ENCODE peak calls at places on chromosomes 7 and 10, in ten cellular contexts. F is glomerular endothelial cell; R is NT2/D1; K is ELR; S is left colon; B is activated CD8-positive, alpha-beta T cell treated with anti-CD3 and anti-CD28 coated beads, Interleukin-2, amount 10 ng/mL, durations not matched to agents 7 days and 5 days; I is activated CD4-positive, alpha-beta memory T cell treated with anti-CD3 and anti-CD28 coated beads for 36 hours; O is mucosa of descending colon; G is NCI-H1417 treated with DMSO at 0.1 percent for 48 hours; P is HEK293T. Q is an unnamed sample.

GRCh38 chr10:118447478-118447877 is 105.4 kb upstream of the FAM204A start:
- DNase-seq in F (no peak), R (no peak), K (peak; percentile 42), S (peak; percentile 72), B (no peak), I (no peak), O (peak; percentile 61), G (no peak), P (no peak), Q (no peak)

GRCh38 chr7:30543815-30544525 is 39.3 kb upstream of the GGCT start:
- DNase-seq in F (no peak), R (no peak), K (peak; percentile 38), S (no peak), B (no peak), I (no peak), O (no peak), G (no peak), P (no peak), Q (no peak)

GRCh38 chr7:587769-588168 is 68.1 kb upstream of the PDGFA start:
- DNase-seq in F (no peak), R (no peak), K (no peak), S (no peak), B (no peak), I (no peak), O (no peak), G (no peak), P (no peak), Q (no peak)

GRCh38 chr10:79473511-79474095 is 28.2 kb upstream of the ZCCHC24 start:
- DNase-seq in F (no peak), R (no peak), K (no peak), S (no peak), B (no peak), I (no peak), O (no peak), G (no peak), P (no peak), Q (no peak)

GRCh38 chr7:112707655-112708054 is 82.5 kb downstream of the TMEM168 start:
- DNase-seq in F (no peak), R (no peak), K (no peak), S (no peak), B (no peak), I (no peak), O (no peak), G (peak; percentile 23), P (no peak), Q (no peak)

GRCh38 chr7:73939528-73939927 is 78.6 kb downstream of the TMEM270 start:
- DNase-seq in F (no peak), R (no peak), K (no peak), S (no peak), B (no peak), I (no peak), O (no peak), G (no peak), P (no peak), Q (no peak)

GRCh38 chr10:24900888-24901685 is 51.3 kb downstream of the PRTFDC1 start:
- DNase-seq in F (no peak), R (no peak), K (no peak), S (no peak), B (no peak), I (no peak), O (no peak), G (no peak), P (no peak), Q (no peak)

GRCh38 chr10:70748801-70749573 is 36.2 kb downstream of the TBATA start:
- DNase-seq in F (no peak), R (no peak), K (no peak), S (no peak), B (no peak), I (no peak), O (no peak), G (no peak), P (no peak), Q (no peak)

GRCh38 chr7:3979956-3980643 is 679.0 kb downstream of the SDK1 start:
- DNase-seq in F (no peak), R (peak; percentile 50), K (peak; percentile 7), S (no peak), B (no peak), I (no peak), O (no peak), G (no peak), P (no peak), Q (no peak)

GRCh38 chr10:21517134-21517982 is 8.1 kb downstream of the SKIDA1 start:
- DNase-seq in F (no peak), R (no peak), K (peak; percentile 68), S (peak; percentile 43), B (peak; percentile 33), I (peak; percentile 39), O (peak; percentile 28), G (no peak), P (peak; percentile 63), Q (no peak)

GRCh38 chr10:78540355-78541076 is 506.9 kb downstream of the RPS24 start:
- DNase-seq in F (no peak), R (no peak), K (peak; percentile 4), S (no peak), B (no peak), I (no peak), O (no peak), G (no peak), P (no peak), Q (no peak)

GRCh38 chr7:46507601-46508000 is 586.5 kb upstream of the IGFBP3 start:
- DNase-seq in F (no peak), R (no peak), K (no peak), S (no peak), B (no peak), I (no peak), O (no peak), G (no peak), P (no peak), Q (no peak)

Q was measured in NCI-H2081 treated with DMSO at 0.1 percent for 48 hours.